ENCODE peak calls at places on chromosomes 4 and X, in ten cellular contexts. W is kidney epithelial cell; D is lung; X is stomach; S is choroid plexus epithelial cell; F is CD8-positive, alpha-beta T cell; M is fibroblast of lung; J is Jurkat, Clone E6-1; Y is breast epithelium; G is BJ. N is an unnamed sample.
A peak's percentile ranks its signal among the peaks of the same experiment; 100 is the strongest.

GRCh38 chr4:3762753-3763511 is 3.3 kb upstream of the ADRA2C start:
- DNase-seq in W (no peak), D (no peak), X (no peak), S (no peak), F (no peak), M (no peak), J (no peak), Y (no peak), G (no peak), N (no peak)

GRCh38 chrX:22691966-22692565 is 307.7 kb upstream of the DDX53 start:
- DNase-seq in W (no peak), D (no peak), X (no peak), S (no peak), F (no peak), M (no peak), J (no peak), Y (no peak), G (no peak), N (no peak)

GRCh38 chrX:71301195-71301924 is at the start of gene ITGB1BP2:
- DNase-seq in W (no peak), D (no peak), X (no peak), S (peak; percentile 56), F (no peak), M (peak; percentile 60), J (no peak), Y (no peak), G (peak; percentile 19), N (no peak)

GRCh38 chrX:26915064-26915463 is 548.1 kb downstream of the PPP4R3C start:
- DNase-seq in W (peak; percentile 43), D (no peak), X (no peak), S (peak; percentile 11), F (no peak), M (no peak), J (no peak), Y (no peak), G (no peak), N (no peak)

GRCh38 chr4:52051615-52052474 is 741 bp downstream of the SPATA18 start:
- DNase-seq in W (peak; percentile 76), D (peak; percentile 61), X (peak; percentile 82), S (peak; percentile 94), F (no peak), M (peak; percentile 89), J (no peak), Y (peak; percentile 76), G (peak; percentile 47), N (no peak)

GRCh38 chr4:90328558-90328957 is 201.4 kb downstream of the CCSER1 start:
- DNase-seq in W (no peak), D (no peak), X (no peak), S (peak; percentile 50), F (no peak), M (peak; percentile 62), J (no peak), Y (no peak), G (no peak), N (no peak)

GRCh38 chr4:77045490-77045889 is 30.3 kb downstream of the CCNI start:
- DNase-seq in W (no peak), D (no peak), X (no peak), S (peak; percentile 59), F (no peak), M (peak; percentile 47), J (no peak), Y (no peak), G (no peak), N (no peak)

GRCh38 chr4:184960505-184960971 is 57.8 kb upstream of the HELT start:
- DNase-seq in W (no peak), D (no peak), X (no peak), S (peak; percentile 84), F (no peak), M (no peak), J (no peak), Y (no peak), G (no peak), N (no peak)

GRCh38 chrX:50081282-50081955 is 119.4 kb downstream of the AKAP4 start:
- DNase-seq in W (no peak), D (peak; percentile 34), X (peak; percentile 54), S (peak; percentile 49), F (no peak), M (peak; percentile 23), J (no peak), Y (no peak), G (no peak), N (no peak)

DNA sequence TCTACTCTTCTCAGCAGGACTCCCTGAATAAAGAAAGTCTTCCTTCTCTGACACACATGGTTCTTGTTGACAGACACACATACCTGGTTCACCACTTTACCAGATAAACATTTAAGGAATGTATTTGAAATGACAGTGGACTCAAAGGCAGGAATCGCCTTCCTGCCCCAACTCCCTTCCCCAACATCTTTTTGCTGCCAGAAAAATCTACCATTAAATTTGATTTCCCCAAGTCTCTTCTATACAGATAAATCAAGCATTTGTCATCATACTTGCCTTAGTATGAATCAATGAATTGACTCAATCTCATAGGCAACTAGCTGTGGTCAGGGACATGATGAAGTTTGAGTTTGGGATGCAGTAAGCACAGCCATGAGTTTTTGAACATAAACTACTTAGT is 23.3 kb upstream of the ANXA5 start:
- DNase-seq in W (no peak), D (no peak), X (no peak), S (no peak), F (no peak), M (no peak), J (no peak), Y (no peak), G (no peak), N (no peak)
- H3K4me3 ChIP-seq in W (no peak overlapping the region), D (no peak overlapping the region), X (no peak overlapping the region), S (no peak overlapping the region), F (no peak overlapping the region), M (no peak overlapping the region), J (no peak overlapping the region), Y (no peak overlapping the region), G (no peak overlapping the region), N (no peak overlapping the region)

DNA sequence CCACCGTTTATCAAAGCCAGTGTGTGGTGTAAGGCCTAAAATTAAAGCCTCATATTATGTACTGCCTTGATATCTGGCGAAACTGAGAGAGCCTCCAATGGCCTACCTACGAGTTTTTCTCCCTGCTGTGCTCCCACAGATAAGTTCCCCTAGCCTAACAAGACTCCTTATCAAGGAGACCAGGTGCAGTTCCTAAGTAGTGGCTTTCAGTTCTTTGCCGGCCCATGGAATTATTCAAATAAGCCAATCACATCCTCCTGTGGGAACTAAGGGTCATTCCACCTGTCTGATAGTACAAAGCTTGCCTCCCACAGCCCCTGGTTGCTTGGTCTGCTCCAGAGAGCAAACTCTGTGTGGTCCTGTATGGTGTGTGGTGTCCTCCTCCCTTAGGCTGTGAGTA is 99.8 kb upstream of the TEX13C start:
- DNase-seq in W (no peak), D (no peak), X (no peak), S (no peak), F (no peak), M (no peak), J (no peak), Y (no peak), G (no peak), N (no peak)
- H3K4me3 ChIP-seq in W (no peak overlapping the region), D (no peak overlapping the region), X (no peak overlapping the region), S (no peak overlapping the region), F (no peak overlapping the region), M (no peak overlapping the region), J (no peak overlapping the region), Y (no peak overlapping the region), G (no peak overlapping the region), N (no peak overlapping the region)

GRCh38 chr4:68907230-68907629 is 44.4 kb downstream of the UGT2A3 start:
- DNase-seq in W (no peak), D (no peak), X (no peak), S (no peak), F (no peak), M (no peak), J (no peak), Y (no peak), G (no peak), N (no peak)

GRCh38 chr4:68905598-68906237 is 45.9 kb downstream of the UGT2A3 start:
- DNase-seq in W (no peak), D (no peak), X (peak; percentile 43), S (peak; percentile 9), F (no peak), M (peak; percentile 0), J (no peak), Y (no peak), G (no peak), N (no peak)

GRCh38 chr4:68907788-68908700 is 43.6 kb downstream of the UGT2A3 start:
- DNase-seq in W (no peak), D (no peak), X (no peak), S (no peak), F (no peak), M (no peak), J (no peak), Y (no peak), G (no peak), N (no peak)

GRCh38 chr4:68906238-68907137 is 45.1 kb downstream of the UGT2A3 start:
- DNase-seq in W (no peak), D (no peak), X (no peak), S (no peak), F (no peak), M (no peak), J (no peak), Y (no peak), G (no peak), N (no peak)

DNA sequence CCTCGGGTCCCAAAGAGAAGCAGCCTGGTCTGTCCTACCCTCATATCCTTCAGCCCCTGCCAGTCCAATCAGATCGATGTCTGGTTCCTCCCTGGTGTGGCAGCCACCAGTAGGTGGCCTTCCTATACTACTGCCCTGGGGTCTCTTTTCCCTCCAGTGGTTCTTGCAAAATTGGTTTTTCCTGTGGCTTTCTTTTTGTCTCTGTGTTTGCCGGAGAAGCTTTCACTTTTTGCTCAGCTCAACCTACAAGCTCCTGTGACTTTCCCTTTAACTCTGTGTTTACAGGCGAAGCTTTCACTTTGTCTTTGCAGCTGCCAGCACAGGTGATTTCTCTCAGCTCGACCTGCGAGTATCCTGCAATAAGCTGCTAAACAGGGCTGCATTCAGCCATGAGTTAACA is 46.8 kb downstream of the UGT2A3 start:
- DNase-seq in W (no peak), D (no peak), X (no peak), S (no peak), F (no peak), M (no peak), J (peak; percentile 5), Y (no peak), G (no peak), N (no peak)
- H3K4me3 ChIP-seq in W (no peak overlapping the region), D (no peak overlapping the region), X (peak overlapping the region; percentile 0), S (no peak overlapping the region), F (no peak overlapping the region), M (no peak overlapping the region), J (no peak overlapping the region), Y (peak overlapping the region; percentile 25), G (no peak overlapping the region), N (no peak overlapping the region)

DNA sequence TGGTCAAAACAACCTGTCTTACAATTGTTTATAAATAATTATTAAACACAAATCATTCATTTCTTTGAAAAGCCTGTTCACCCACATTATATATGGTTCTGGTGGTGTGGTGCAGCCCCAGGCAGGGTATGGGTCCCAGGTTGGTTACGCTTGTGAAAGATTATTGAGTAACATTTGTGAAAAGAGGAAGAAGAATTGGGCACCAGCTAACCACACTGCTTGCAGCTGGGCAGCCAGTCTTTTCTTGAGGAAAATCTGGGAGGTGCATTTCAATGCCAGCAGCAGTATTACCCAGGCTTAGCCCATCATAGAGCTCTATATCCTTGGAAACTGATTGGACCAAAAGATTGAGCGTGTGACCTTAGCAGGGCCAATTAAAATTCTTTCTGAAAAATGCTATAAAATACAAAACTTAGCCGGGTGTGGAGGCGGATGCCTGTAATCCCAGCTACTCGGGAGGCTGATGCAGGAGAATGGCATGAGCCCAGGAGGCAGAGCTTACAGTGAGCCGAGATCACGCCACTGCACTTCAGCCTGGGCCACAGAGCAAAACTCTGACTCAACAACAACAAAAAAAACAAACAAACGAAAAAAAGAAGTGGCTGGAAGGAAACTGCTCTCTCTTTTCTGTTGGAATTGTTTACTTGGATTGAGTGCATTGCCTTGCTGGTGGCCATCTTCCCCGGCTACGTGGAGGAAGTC is 9.7 kb upstream of the PLAC8 start:
- DNase-seq in W (no peak), D (no peak), X (no peak), S (no peak), F (no peak), M (no peak), J (no peak), Y (no peak), G (no peak), N (no peak)
- H3K4me3 ChIP-seq in W (no peak overlapping the region), D (no peak overlapping the region), X (no peak overlapping the region), S (no peak overlapping the region), F (no peak overlapping the region), M (no peak overlapping the region), J (no peak overlapping the region), Y (no peak overlapping the region), G (no peak overlapping the region), N (no peak overlapping the region)

N was measured in CD4-positive, CD25-positive, alpha-beta regulatory T cell.